ENCODE peak calls at places on chromosomes 13 and 19, in six cellular contexts. Q is activated naive CD4-positive, alpha-beta T cell; T is vagina; Y is naive thymus-derived CD8-positive, alpha-beta T cell; W is NCI-H1694 treated with DMSO at 0.1 percent for 48 hours; K is germinal center. F is an unnamed sample.

GRCh38 chr13:31824705-31825512 is 85.6 kb downstream of the RXFP2 start:
- DNase-seq in Q (no peak), T (no peak), Y (no peak), W (no peak), K (no peak), F (no peak)

GRCh38 chr19:48874309-48875135 is 2.3 kb downstream of the PPP1R15A start:
- DNase-seq in Q (no peak), T (no peak), Y (no peak), W (no peak), K (peak), F (no peak)

GRCh38 chr13:33229446-33230177 is 55.9 kb downstream of the STARD13 start:
- DNase-seq in Q (no peak), T (no peak), Y (no peak), W (no peak), K (no peak), F (no peak)

GRCh38 chr19:30717381-30717780 is 345.2 kb downstream of the ZNF536 start:
- DNase-seq in Q (no peak), T (no peak), Y (no peak), W (no peak), K (no peak), F (no peak)

GRCh38 chr13:112928958-112929777 is 39.8 kb upstream of the MCF2L start:
- DNase-seq in Q (no peak), T (no peak), Y (no peak), W (no peak), K (no peak), F (peak)

GRCh38 chr13:43730642-43731041 is 56.1 kb downstream of the ENOX1 start:
- DNase-seq in Q (no peak), T (no peak), Y (no peak), W (no peak), K (no peak), F (no peak)

GRCh38 chr13:100836696-100837095 is 162.1 kb upstream of the TMTC4 start:
- DNase-seq in Q (no peak), T (no peak), Y (no peak), W (no peak), K (no peak), F (no peak)

GRCh38 chr13:52903320-52903719 is 54.9 kb upstream of the PCDH8 start:
- DNase-seq in Q (no peak), T (no peak), Y (no peak), W (no peak), K (no peak), F (no peak)